ENCODE peak calls at places on chromosome 12, in seven cellular contexts. R, Q, H, Z, L, X and Y are unnamed samples.

GRCh38 chr12:19138551-19139344 is 9.2 kb downstream of the PLEKHA5 start:
- DNase-seq in R (no peak), Q (peak; percentile 17), H (no peak), Z (no peak), L (no peak), X (no peak), Y (no peak)

GRCh38 chr12:94874086-94874985 is 129.2 kb downstream of the NDUFA12 start:
- DNase-seq in R (no peak), Q (no peak), H (no peak), Z (no peak), L (no peak), X (no peak), Y (no peak)

GRCh38 chr12:49345840-49346658 is 639 bp upstream of the DNAJC22 start:
- DNase-seq in R (peak; percentile 23), Q (no peak), H (no peak), Z (no peak), L (no peak), X (no peak), Y (no peak)

GRCh38 chr12:48924617-48925217 is 575 bp downstream of the FKBP11 start:
- DNase-seq in R (peak; percentile 81), Q (peak; percentile 43), H (peak; percentile 84), Z (peak; percentile 62), L (no peak), X (peak; percentile 71), Y (peak; percentile 52)

GRCh38 chr12:128387811-128388422 is 120.9 kb downstream of the TMEM132C start:
- DNase-seq in R (peak; percentile 73), Q (peak; percentile 25), H (peak; percentile 16), Z (no peak), L (peak; percentile 56), X (peak; percentile 56), Y (peak; percentile 7)

GRCh38 chr12:109714141-109714912 is 702 bp downstream of the FAM222A start:
- DNase-seq in R (peak; percentile 87), Q (peak; percentile 40), H (peak; percentile 52), Z (peak; percentile 36), L (peak; percentile 84), X (peak; percentile 71), Y (no peak)

GRCh38 chr12:6771091-6771495 is 1.2 kb upstream of the LAG3 start:
- DNase-seq in R (no peak), Q (no peak), H (no peak), Z (no peak), L (peak; percentile 53), X (no peak), Y (no peak)

GRCh38 chr12:106445053-106445452 is 87.5 kb downstream of the POLR3B start:
- DNase-seq in R (no peak), Q (no peak), H (no peak), Z (no peak), L (no peak), X (no peak), Y (no peak)

GRCh38 chr12:6676962-6677361 is 12.2 kb downstream of the ZNF384 start:
- DNase-seq in R (no peak), Q (no peak), H (no peak), Z (no peak), L (no peak), X (no peak), Y (no peak)

GRCh38 chr12:69608114-69608513 is 2.6 kb downstream of the LRRC10 start:
- DNase-seq in R (no peak), Q (no peak), H (no peak), Z (no peak), L (no peak), X (no peak), Y (no peak)

GRCh38 chr12:46108721-46109120 is 118.3 kb upstream of the SCAF11 start:
- DNase-seq in R (no peak), Q (no peak), H (no peak), Z (no peak), L (no peak), X (no peak), Y (no peak)

GRCh38 chr12:104182144-104182543 is 33.4 kb upstream of the TXNRD1 start:
- DNase-seq in R (no peak), Q (peak; percentile 15), H (no peak), Z (no peak), L (no peak), X (no peak), Y (no peak)

GRCh38 chr12:5987573-5987972 is 42.5 kb upstream of the ANO2 start:
- DNase-seq in R (no peak), Q (no peak), H (no peak), Z (no peak), L (no peak), X (no peak), Y (no peak)

GRCh38 chr12:46209165-46209564 is 59.7 kb downstream of the SLC38A1 start:
- DNase-seq in R (no peak), Q (peak; percentile 30), H (no peak), Z (no peak), L (no peak), X (no peak), Y (no peak)

GRCh38 chr12:7130791-7131501 is 775 bp downstream of the CLSTN3 start:
- DNase-seq in R (peak; percentile 81), Q (peak; percentile 22), H (peak; percentile 40), Z (peak; percentile 41), L (peak; percentile 49), X (no peak), Y (peak; percentile 41)

GRCh38 chr12:94534761-94535613 is 75.3 kb upstream of the CEP83 start:
- DNase-seq in R (no peak), Q (no peak), H (no peak), Z (no peak), L (no peak), X (no peak), Y (no peak)

GRCh38 chr12:132492522-132492921 is 2.6 kb downstream of the FBRSL1 start:
- DNase-seq in R (no peak), Q (no peak), H (no peak), Z (no peak), L (no peak), X (no peak), Y (no peak)

GRCh38 chr12:97756066-97756701 is 293.6 kb downstream of the RMST start:
- DNase-seq in R (peak; percentile 32), Q (no peak), H (no peak), Z (no peak), L (no peak), X (no peak), Y (no peak)

GRCh38 chr12:2893007-2893406 is 2.3 kb downstream of the TULP3 start:
- DNase-seq in R (peak; percentile 28), Q (peak; percentile 36), H (no peak), Z (no peak), L (peak; percentile 16), X (peak; percentile 76), Y (no peak)

GRCh38 chr12:124837958-124838803 is 25.5 kb downstream of the SCARB1 start:
- DNase-seq in R (peak; percentile 84), Q (peak; percentile 94), H (no peak), Z (no peak), L (no peak), X (peak; percentile 99), Y (no peak)

GRCh38 chr12:52125499-52125900 is 46.0 kb downstream of the SMIM41 start:
- DNase-seq in R (no peak), Q (no peak), H (no peak), Z (no peak), L (no peak), X (no peak), Y (no peak)

GRCh38 chr12:93776581-93777018 is 99.4 kb downstream of the CRADD start:
- DNase-seq in R (no peak), Q (no peak), H (no peak), Z (no peak), L (no peak), X (no peak), Y (no peak)